ENCODE peak calls at places on chromosomes 5 and 9, in five cellular contexts. One of them, this sample, is unnamed.

GRCh38 chr5:141914154-141914743 is 9.4 kb upstream of the DELE1 start:
- DNase-seq in esophagus squamous epithelium: no peak
- DNase-seq in A549: no peak
- DNase-seq in lower lobe of right lung: peak; percentile 79
- DNase-seq in fibroblast of lung: no peak
- DNase-seq in this sample: no peak

GRCh38 chr5:142685418-142686209 is at the start of gene FGF1:
- DNase-seq in esophagus squamous epithelium: no peak
- DNase-seq in A549: no peak
- DNase-seq in lower lobe of right lung: no peak
- DNase-seq in fibroblast of lung: no peak
- DNase-seq in this sample: no peak

GRCh38 chr9:127608104-127608966 is 3.7 kb upstream of the STXBP1 start:
- DNase-seq in esophagus squamous epithelium: no peak
- DNase-seq in A549: peak; percentile 83
- DNase-seq in lower lobe of right lung: peak; percentile 88
- DNase-seq in fibroblast of lung: peak; percentile 33
- DNase-seq in this sample: peak; percentile 64

GRCh38 chr5:43482490-43483064 is 1.1 kb downstream of the TMEM267 start:
- DNase-seq in esophagus squamous epithelium: no peak
- DNase-seq in A549: no peak
- DNase-seq in lower lobe of right lung: no peak
- DNase-seq in fibroblast of lung: peak; percentile 20
- DNase-seq in this sample: no peak

GRCh38 chr5:87541033-87541432 is 128.3 kb upstream of the CCNH start:
- DNase-seq in esophagus squamous epithelium: no peak
- DNase-seq in A549: peak; percentile 33
- DNase-seq in lower lobe of right lung: no peak
- DNase-seq in fibroblast of lung: peak; percentile 14
- DNase-seq in this sample: no peak

GRCh38 chr9:134391319-134392231 is 65.3 kb downstream of the RXRA start:
- DNase-seq in esophagus squamous epithelium: no peak
- DNase-seq in A549: no peak
- DNase-seq in lower lobe of right lung: no peak
- DNase-seq in fibroblast of lung: no peak
- DNase-seq in this sample: peak; percentile 36

GRCh38 chr5:136655429-136655828 is 290.1 kb upstream of the TRPC7 start:
- DNase-seq in esophagus squamous epithelium: no peak
- DNase-seq in A549: peak; percentile 35
- DNase-seq in lower lobe of right lung: no peak
- DNase-seq in fibroblast of lung: no peak
- DNase-seq in this sample: no peak

GRCh38 chr9:127938298-127938690 is 640 bp upstream of the DPM2 start:
- DNase-seq in esophagus squamous epithelium: no peak
- DNase-seq in A549: no peak
- DNase-seq in lower lobe of right lung: no peak
- DNase-seq in fibroblast of lung: no peak
- DNase-seq in this sample: no peak

GRCh38 chr9:121836382-121836885 is 185.0 kb downstream of the DAB2IP start:
- DNase-seq in esophagus squamous epithelium: no peak
- DNase-seq in A549: no peak
- DNase-seq in lower lobe of right lung: no peak
- DNase-seq in fibroblast of lung: no peak
- DNase-seq in this sample: no peak

GRCh38 chr5:19140276-19140675 is 847.7 kb downstream of the CDH18 start:
- DNase-seq in esophagus squamous epithelium: no peak
- DNase-seq in A549: no peak
- DNase-seq in lower lobe of right lung: no peak
- DNase-seq in fibroblast of lung: no peak
- DNase-seq in this sample: no peak

GRCh38 chr9:113577525-113578261 is 114.2 kb downstream of the RGS3 start:
- DNase-seq in esophagus squamous epithelium: no peak
- DNase-seq in A549: no peak
- DNase-seq in lower lobe of right lung: peak; percentile 55
- DNase-seq in fibroblast of lung: peak; percentile 51
- DNase-seq in this sample: no peak

GRCh38 chr5:174384509-174384947 is 339.0 kb downstream of the NSG2 start:
- DNase-seq in esophagus squamous epithelium: no peak
- DNase-seq in A549: no peak
- DNase-seq in lower lobe of right lung: no peak
- DNase-seq in fibroblast of lung: peak; percentile 90
- DNase-seq in this sample: no peak

DNA sequence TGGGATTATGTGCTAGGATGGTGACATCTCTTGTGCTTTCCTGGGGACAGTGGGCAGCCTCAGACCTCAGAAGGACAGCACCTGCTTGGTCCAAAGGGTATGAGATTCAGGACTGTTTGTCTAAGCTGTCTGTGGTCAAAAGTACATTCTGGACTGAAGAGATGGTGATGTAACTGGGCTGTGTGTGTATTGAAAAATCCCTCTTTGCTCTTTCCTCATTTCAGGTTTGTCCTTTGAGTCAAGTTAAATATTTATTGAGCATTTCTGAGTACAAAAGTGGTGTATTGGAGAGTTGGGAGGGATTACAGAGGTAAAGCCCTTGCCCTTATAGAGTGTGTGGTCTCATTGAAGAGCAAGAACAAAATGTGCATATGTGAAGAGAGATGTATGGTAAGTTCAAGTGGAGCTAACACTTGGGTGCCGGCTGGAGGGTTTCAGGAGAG is 46.7 kb downstream of the RCL1 start:
- DNase-seq in esophagus squamous epithelium: no peak
- DNase-seq in A549: no peak
- DNase-seq in lower lobe of right lung: no peak
- DNase-seq in fibroblast of lung: no peak
- DNase-seq in this sample: no peak
- H3K27ac ChIP-seq in esophagus squamous epithelium: no peak overlapping the region
- H3K27ac ChIP-seq in A549: peak overlapping the region; percentile 58
- H3K27ac ChIP-seq in lower lobe of right lung: no peak overlapping the region
- H3K27ac ChIP-seq in fibroblast of lung: no peak overlapping the region
- H3K27ac ChIP-seq in this sample: no peak overlapping the region

GRCh38 chr9:91106415-91106814 is 255.3 kb downstream of the AUH start:
- DNase-seq in esophagus squamous epithelium: no peak
- DNase-seq in A549: no peak
- DNase-seq in lower lobe of right lung: no peak
- DNase-seq in fibroblast of lung: no peak
- DNase-seq in this sample: no peak

GRCh38 chr9:91113026-91113425 is 248.7 kb downstream of the AUH start:
- DNase-seq in esophagus squamous epithelium: no peak
- DNase-seq in A549: no peak
- DNase-seq in lower lobe of right lung: no peak
- DNase-seq in fibroblast of lung: no peak
- DNase-seq in this sample: no peak

GRCh38 chr9:91111876-91112275 is 249.8 kb downstream of the AUH start:
- DNase-seq in esophagus squamous epithelium: no peak
- DNase-seq in A549: no peak
- DNase-seq in lower lobe of right lung: no peak
- DNase-seq in fibroblast of lung: no peak
- DNase-seq in this sample: no peak

GRCh38 chr9:91114450-91114849 is 247.3 kb downstream of the AUH start:
- DNase-seq in esophagus squamous epithelium: no peak
- DNase-seq in A549: no peak
- DNase-seq in lower lobe of right lung: no peak
- DNase-seq in fibroblast of lung: no peak
- DNase-seq in this sample: no peak

DNA sequence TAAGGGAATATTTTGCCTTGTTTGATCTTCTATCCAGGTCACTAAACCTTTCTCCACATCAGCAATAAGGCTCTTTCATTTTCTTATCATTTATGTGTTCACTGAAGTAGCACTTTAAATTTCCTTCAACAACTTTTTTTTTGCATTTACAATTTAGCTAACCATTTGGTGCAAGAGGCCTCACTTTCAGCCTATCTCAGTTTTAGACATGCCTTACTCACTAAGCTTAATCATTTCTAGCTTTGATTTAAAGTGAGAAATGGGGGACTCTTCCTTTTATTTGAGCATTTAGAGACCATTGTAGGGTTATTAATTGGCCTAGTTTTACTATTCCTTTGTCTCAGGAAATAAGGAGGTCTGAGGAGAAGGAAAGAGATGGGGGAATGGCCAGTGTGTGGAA is 250.5 kb downstream of the AUH start:
- DNase-seq in esophagus squamous epithelium: no peak
- DNase-seq in A549: no peak
- DNase-seq in lower lobe of right lung: no peak
- DNase-seq in fibroblast of lung: no peak
- DNase-seq in this sample: no peak
- TF ChIP-seq CTCF in esophagus squamous epithelium: no peak
- TF ChIP-seq CTCF in A549: no peak
- TF ChIP-seq CTCF in lower lobe of right lung: no peak
- TF ChIP-seq CTCF in fibroblast of lung: no peak
- TF ChIP-seq CTCF in this sample: no peak

DNA sequence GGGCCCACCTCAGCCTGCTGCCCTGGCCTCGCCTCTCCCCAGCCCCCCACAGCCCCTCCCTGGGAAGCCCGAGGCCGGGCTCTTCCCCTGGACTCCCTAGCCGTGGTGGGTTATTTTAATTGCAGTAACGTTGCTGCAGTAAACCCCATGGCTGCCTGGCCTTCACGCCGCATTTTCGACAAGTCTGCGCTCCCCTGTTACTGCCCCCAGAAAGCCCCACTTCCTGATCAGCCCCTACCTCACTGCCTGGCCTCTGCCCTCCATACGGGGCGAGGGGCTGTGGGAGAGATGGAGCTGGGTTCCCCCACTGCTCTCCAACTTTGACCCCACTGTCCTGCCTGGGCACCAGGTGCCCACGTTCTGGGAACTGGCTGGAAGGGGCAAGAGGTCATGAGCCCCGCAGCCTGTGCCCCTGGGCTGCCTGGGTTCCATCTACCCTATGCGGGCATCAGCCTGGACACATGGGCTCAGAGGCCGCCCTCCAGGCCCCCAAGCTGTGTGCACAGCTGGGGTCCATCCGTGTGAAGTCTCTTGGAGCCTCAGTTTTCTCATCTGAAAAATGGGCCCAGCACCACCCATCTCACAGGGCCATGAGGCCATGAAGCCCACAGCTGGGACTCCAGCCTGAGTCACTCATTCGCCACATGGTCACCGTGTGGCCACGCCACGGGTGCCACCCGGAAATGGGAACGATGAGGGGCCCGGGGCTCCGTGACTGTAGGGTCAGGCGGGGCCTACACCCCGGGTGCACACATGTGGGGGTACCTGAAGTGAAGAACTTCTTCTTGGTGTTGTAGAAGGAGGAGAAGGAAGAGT is 11.5 kb downstream of the EGFL7 start:
- DNase-seq in esophagus squamous epithelium: no peak
- DNase-seq in A549: no peak
- DNase-seq in lower lobe of right lung: no peak
- DNase-seq in fibroblast of lung: no peak
- DNase-seq in this sample: no peak
- H3K27ac ChIP-seq in esophagus squamous epithelium: no peak overlapping the region
- H3K27ac ChIP-seq in A549: no peak overlapping the region
- H3K27ac ChIP-seq in lower lobe of right lung: peak overlapping the region; percentile 67
- H3K27ac ChIP-seq in fibroblast of lung: no peak overlapping the region
- H3K27ac ChIP-seq in this sample: no peak overlapping the region

GRCh38 chr5:62167651-62168050 is 138.4 kb upstream of the KIF2A start:
- DNase-seq in esophagus squamous epithelium: no peak
- DNase-seq in A549: no peak
- DNase-seq in lower lobe of right lung: no peak
- DNase-seq in fibroblast of lung: no peak
- DNase-seq in this sample: no peak

DNA sequence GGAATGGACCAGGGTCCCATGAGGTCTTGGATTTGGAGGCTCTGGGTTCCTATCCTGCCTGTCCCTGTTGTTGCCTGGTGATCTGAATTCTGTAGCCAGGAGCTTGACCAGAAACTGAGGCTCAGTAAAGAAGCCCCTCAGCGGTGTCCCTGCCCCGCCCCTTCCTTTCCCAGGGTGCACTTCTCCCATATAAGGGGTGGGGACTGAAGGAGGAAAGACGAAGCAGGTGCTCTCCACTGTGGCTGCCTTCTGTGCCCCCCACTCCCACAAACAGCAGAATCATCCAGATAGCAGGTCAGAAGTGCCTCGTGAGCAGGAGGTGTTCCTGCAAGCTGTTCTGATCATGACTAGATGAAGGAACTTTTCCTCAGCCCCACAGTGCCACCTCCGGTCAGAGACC is 137.1 kb upstream of the KIF2A start:
- DNase-seq in esophagus squamous epithelium: no peak
- DNase-seq in A549: no peak
- DNase-seq in lower lobe of right lung: no peak
- DNase-seq in fibroblast of lung: no peak
- DNase-seq in this sample: no peak
- TF ChIP-seq CTCF in esophagus squamous epithelium: no peak
- TF ChIP-seq CTCF in A549: no peak
- TF ChIP-seq CTCF in lower lobe of right lung: no peak
- TF ChIP-seq CTCF in fibroblast of lung: no peak
- TF ChIP-seq CTCF in this sample: no peak

DNA sequence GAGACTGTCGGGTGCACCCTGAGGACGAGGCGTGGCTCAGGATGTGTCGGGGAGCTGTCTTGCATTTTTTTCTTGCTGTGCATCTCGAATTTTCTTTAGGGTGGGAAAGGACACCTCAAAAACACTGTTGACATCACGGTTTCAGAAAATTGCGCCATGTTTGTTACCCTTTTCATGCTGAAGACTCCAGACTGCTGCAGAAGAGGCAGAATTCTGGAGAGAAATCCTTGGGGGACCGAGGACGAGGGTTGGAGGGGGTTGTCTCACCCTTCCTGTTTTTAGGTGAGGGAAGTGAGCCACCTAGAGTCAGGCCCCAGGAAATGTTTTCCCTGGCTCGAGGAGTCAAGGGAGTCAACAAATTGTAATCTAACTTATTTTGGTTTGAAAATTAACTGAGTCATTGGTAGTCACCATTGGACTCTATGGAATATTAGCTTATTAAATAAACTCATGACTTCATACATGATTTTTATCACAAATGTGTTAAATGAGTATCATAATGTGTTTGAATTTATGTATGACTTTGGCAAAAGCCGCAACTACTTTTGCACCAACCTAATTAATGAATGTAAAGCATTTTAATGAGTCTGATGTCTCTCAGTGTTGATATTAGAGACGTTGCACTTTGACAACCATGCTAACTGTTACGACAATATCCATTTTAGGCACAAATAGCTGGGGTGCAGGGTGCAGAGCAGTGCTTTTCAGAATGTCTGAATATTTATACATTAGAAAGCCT is 724 bp upstream of the LYSMD3 start:
- DNase-seq in esophagus squamous epithelium: peak; percentile 50
- DNase-seq in A549: peak; percentile 78
- DNase-seq in lower lobe of right lung: peak; percentile 56
- DNase-seq in fibroblast of lung: peak; percentile 84
- DNase-seq in this sample: peak; percentile 38
- H3K27ac ChIP-seq in esophagus squamous epithelium: peak overlapping the region; percentile 97
- H3K27ac ChIP-seq in A549: peak overlapping the region; percentile 89
- H3K27ac ChIP-seq in lower lobe of right lung: peak overlapping the region; percentile 88
- H3K27ac ChIP-seq in fibroblast of lung: peak overlapping the region; percentile 99
- H3K27ac ChIP-seq in this sample: peak overlapping the region; percentile 95

GRCh38 chr9:83445703-83446102 is 92.5 kb downstream of the FRMD3 start:
- DNase-seq in esophagus squamous epithelium: no peak
- DNase-seq in A549: no peak
- DNase-seq in lower lobe of right lung: no peak
- DNase-seq in fibroblast of lung: no peak
- DNase-seq in this sample: no peak
- TF ChIP-seq CTCF in esophagus squamous epithelium: no peak
- TF ChIP-seq CTCF in A549: no peak
- TF ChIP-seq CTCF in lower lobe of right lung: no peak
- TF ChIP-seq CTCF in fibroblast of lung: no peak
- TF ChIP-seq CTCF in this sample: no peak